ENCODE peak calls at places on chromosomes 12 and 14, in four cellular contexts. I is SK-N-SH, C is left ventricle myocardium inferior, O is stomach. Q is an unnamed sample.

GRCh38 chr12:113310489-113310888 is 24.4 kb downstream of the SLC8B1 start:
- DNase-seq in C (no peak), O (no peak), I (no peak), Q (no peak)

GRCh38 chr12:104456950-104457745 is 400 bp downstream of the CHST11 start:
- DNase-seq in C (peak; percentile 64), I (peak; percentile 81), O (peak; percentile 60), Q (peak; percentile 61)

GRCh38 chr14:32468955-32469354 is 139.9 kb downstream of the AKAP6 start:
- DNase-seq in C (no peak), O (no peak), I (no peak), Q (no peak)

GRCh38 chr14:68926236-68926635 is 52.9 kb downstream of the ACTN1 start:
- DNase-seq in C (no peak), I (no peak), O (no peak), Q (peak; percentile 42)

GRCh38 chr12:26121841-26122680 is 2.8 kb downstream of the BHLHE41 start:
- DNase-seq in I (peak; percentile 76), C (peak; percentile 40), O (no peak), Q (peak; percentile 47)

GRCh38 chr12:42135264-42135814 is 9.3 kb downstream of the GXYLT1 start:
- DNase-seq in O (no peak), I (no peak), C (no peak), Q (no peak)

GRCh38 chr14:58572092-58572853 is 65.5 kb upstream of the DACT1 start:
- DNase-seq in O (no peak), C (no peak), I (no peak), Q (no peak)

GRCh38 chr12:56839489-56840442 is 76.6 kb downstream of the HSD17B6 start:
- DNase-seq in C (peak; percentile 22), O (peak; percentile 29), I (peak; percentile 23), Q (peak; percentile 16)

GRCh38 chr12:25456474-25456873 is 96.6 kb downstream of the LMNTD1 start:
- DNase-seq in O (no peak), I (no peak), C (no peak), Q (no peak)

GRCh38 chr14:32230181-32230580 is 27.1 kb upstream of the RNU6-8 start:
- DNase-seq in O (no peak), I (no peak), C (no peak), Q (no peak)

GRCh38 chr12:65868133-65868705 is 43.9 kb downstream of the HMGA2 start:
- DNase-seq in C (no peak), I (no peak), O (no peak), Q (no peak)

GRCh38 chr12:3035815-3036702 is 41.1 kb upstream of the TSPAN9 start:
- DNase-seq in I (peak; percentile 52), C (no peak), O (no peak), Q (no peak)

GRCh38 chr12:5435161-5435560 is 3.3 kb downstream of the NTF3 start:
- DNase-seq in C (no peak), I (no peak), O (no peak), Q (no peak)

GRCh38 chr12:128276542-128276941 is 9.6 kb downstream of the TMEM132C start:
- DNase-seq in C (no peak), I (no peak), O (no peak), Q (no peak)

GRCh38 chr12:46124848-46125619 is 134.7 kb upstream of the SCAF11 start:
- DNase-seq in I (peak; percentile 39), O (peak; percentile 41), C (no peak), Q (peak; percentile 58)

GRCh38 chr12:91954326-91954725 is 191.3 kb downstream of the BTG1 start:
- DNase-seq in O (peak; percentile 33), I (no peak), C (no peak), Q (no peak)

GRCh38 chr12:90253674-90254181 is 545.1 kb upstream of the ATP2B1 start:
- DNase-seq in C (peak; percentile 57), O (peak; percentile 33), I (peak; percentile 24), Q (peak; percentile 5)

GRCh38 chr12:94187351-94187750 is 39.0 kb downstream of the PLXNC1 start:
- DNase-seq in C (no peak), O (no peak), I (peak; percentile 37), Q (no peak)

GRCh38 chr12:22543246-22544037 is 900 bp downstream of the C2CD5 start:
- DNase-seq in C (peak; percentile 48), I (no peak), O (peak; percentile 58), Q (peak; percentile 24)

GRCh38 chr12:31728289-31728916 is 418 bp downstream of the AMN1 start:
- DNase-seq in C (no peak), O (peak; percentile 47), I (peak; percentile 60), Q (no peak)

GRCh38 chr14:75200451-75200850 is 24.0 kb upstream of the TMED10 start:
- DNase-seq in O (peak; percentile 87), I (no peak), C (no peak), Q (no peak)

GRCh38 chr12:10301103-10301502 is 6.6 kb upstream of the KLRD1 start:
- DNase-seq in O (no peak), C (no peak), I (no peak), Q (no peak)

GRCh38 chr14:98871796-98872195 is 400.2 kb downstream of the BCL11B start:
- DNase-seq in C (no peak), O (no peak), I (no peak), Q (no peak)

GRCh38 chr14:92600318-92601053 is 86.9 kb downstream of the RIN3 start:
- DNase-seq in I (no peak), C (no peak), O (no peak), Q (no peak)

GRCh38 chr12:129772463-129773169 is 131.2 kb downstream of the TMEM132D start:
- DNase-seq in I (no peak), C (no peak), O (no peak), Q (no peak)

GRCh38 chr12:72234871-72235270 is 37.3 kb upstream of the TRHDE start:
- DNase-seq in C (no peak), O (no peak), I (no peak), Q (no peak)

GRCh38 chr12:46770501-46771183 is 55.2 kb downstream of the SLC38A4 start:
- DNase-seq in C (no peak), O (no peak), I (no peak), Q (no peak)

GRCh38 chr12:2944401-2945047 is 14.7 kb upstream of the TEAD4 start:
- DNase-seq in C (peak; percentile 29), O (peak; percentile 72), I (peak; percentile 74), Q (peak; percentile 14)

GRCh38 chr12:4277856-4278581 is 4.5 kb downstream of the CCND2 start:
- DNase-seq in O (no peak), C (no peak), I (no peak), Q (no peak)

GRCh38 chr12:124821252-124822200 is 42.1 kb downstream of the SCARB1 start:
- DNase-seq in C (no peak), O (no peak), I (no peak), Q (no peak)

DNA sequence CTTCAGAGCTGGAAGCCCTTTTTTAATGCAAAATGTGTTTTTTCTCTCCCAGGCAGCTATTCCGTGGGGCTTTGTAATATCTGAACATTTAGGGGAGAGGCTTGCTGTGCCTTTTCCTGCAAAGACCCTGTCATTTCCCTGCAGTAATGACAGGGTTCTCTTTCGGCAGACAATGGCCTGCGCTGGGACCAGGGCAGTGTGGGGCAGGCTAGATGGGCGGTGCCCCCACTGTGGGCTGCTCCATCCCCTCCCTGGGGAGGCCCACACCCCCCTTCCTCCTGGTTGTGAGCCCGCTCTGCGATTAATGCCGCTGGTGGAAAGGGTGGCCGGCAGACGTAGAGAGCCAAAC is 31.4 kb downstream of the KIF26A start:
- DNase-seq in C (peak; percentile 55), I (no peak), O (no peak), Q (no peak)
- H3K9me3 ChIP-seq in C (no peaks in the 10 kb centered on the region), I (no peaks in the 10 kb centered on the region), O (no peaks in the 10 kb centered on the region), Q (no peaks in the 10 kb centered on the region)

GRCh38 chr12:52975204-52975603 is 26.3 kb downstream of the KRT18 start:
- DNase-seq in O (no peak), I (no peak), C (no peak), Q (no peak)
- H3K27ac ChIP-seq in O (no peak overlapping the region), I (no peak overlapping the region), C (peak overlapping the region; percentile 15), Q (no peak overlapping the region)

GRCh38 chr14:38208825-38209562 is 1.3 kb downstream of the SSTR1 start:
- DNase-seq in O (peak; percentile 88), I (no peak), C (peak; percentile 13), Q (no peak)
- H3K9me3 ChIP-seq in O (no peaks in the 10 kb centered on the region), I (no peaks in the 10 kb centered on the region), C (peaks cover 15% of the 10 kb centered on the region), Q (no peaks in the 10 kb centered on the region)

GRCh38 chr14:94408546-94409095 is 20.2 kb upstream of the SERPINA1 start:
- DNase-seq in C (no peak), O (no peak), I (no peak), Q (no peak)
- H3K27ac ChIP-seq in C (no peak overlapping the region), O (no peak overlapping the region), I (no peak overlapping the region), Q (no peak overlapping the region)

DNA sequence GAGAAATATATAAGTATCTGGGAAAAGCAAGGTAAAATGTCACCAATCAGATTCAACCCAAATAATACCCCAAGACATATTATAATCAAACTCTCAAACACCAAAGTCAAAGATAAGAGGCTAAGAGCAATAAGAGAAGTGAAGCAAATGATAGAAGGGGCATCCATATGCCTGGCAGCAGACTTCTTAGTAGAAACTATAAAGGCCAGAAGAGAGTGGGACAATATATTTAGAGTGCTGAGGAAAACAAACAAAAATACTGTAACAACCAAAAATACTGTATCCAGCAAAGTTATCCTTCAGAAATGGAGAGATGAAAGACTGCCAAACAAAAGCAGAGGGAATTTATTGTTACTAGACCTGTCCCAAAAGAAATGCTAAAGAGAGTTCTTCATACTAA is 25.8 kb downstream of the COX16 start:
- DNase-seq in O (no peak), I (no peak), C (no peak), Q (no peak)
- H3K9me3 ChIP-seq in O (peaks cover 11% of the 10 kb centered on the region), I (peaks cover 13% of the 10 kb centered on the region), C (peaks cover 45% of the 10 kb centered on the region), Q (peaks cover 39% of the 10 kb centered on the region)

GRCh38 chr12:50611021-50611420 is 106.2 kb downstream of the DIP2B start:
- DNase-seq in I (no peak), O (no peak), C (no peak), Q (no peak)
- H3K27ac ChIP-seq in I (no peak overlapping the region), O (peak overlapping the region; percentile 42), C (peak overlapping the region; percentile 57), Q (no peak overlapping the region)

Q was measured in CD4-positive, CD25-positive, alpha-beta regulatory T cell.